ENCODE peak calls at places on chromosomes 4 and X, in ten cellular contexts. One of them, this sample, is unnamed.

GRCh38 chr4:144634978-144635747 is 10.8 kb upstream of the HHIP start:
- DNase-seq in neural crest cell: no peak
- DNase-seq in WTC11: no peak
- DNase-seq in kidney epithelial cell: no peak
- DNase-seq in astrocyte: no peak
- DNase-seq in SK-N-SH: no peak
- DNase-seq in endothelial cell: no peak
- DNase-seq in lower leg skin: no peak
- DNase-seq in fibroblast of mammary gland: no peak
- DNase-seq in AG04449: no peak
- DNase-seq in this sample: no peak

GRCh38 chr4:127304356-127304755 is 328.4 kb upstream of the INTU start:
- DNase-seq in AG04449: no peak
- DNase-seq in SK-N-SH: no peak
- DNase-seq in astrocyte: peak; percentile 53
- DNase-seq in endothelial cell: no peak
- DNase-seq in fibroblast of mammary gland: peak; percentile 70
- DNase-seq in neural crest cell: no peak
- DNase-seq in lower leg skin: no peak
- DNase-seq in kidney epithelial cell: no peak
- DNase-seq in WTC11: no peak
- DNase-seq in this sample: no peak

GRCh38 chr4:57158221-57158620 is 48.0 kb upstream of the IGFBP7 start:
- DNase-seq in endothelial cell: no peak
- DNase-seq in SK-N-SH: peak; percentile 42
- DNase-seq in AG04449: no peak
- DNase-seq in fibroblast of mammary gland: peak; percentile 22
- DNase-seq in WTC11: no peak
- DNase-seq in lower leg skin: no peak
- DNase-seq in astrocyte: no peak
- DNase-seq in kidney epithelial cell: no peak
- DNase-seq in neural crest cell: no peak
- DNase-seq in this sample: no peak

GRCh38 chr4:153465145-153465544 is 1.0 kb upstream of the TMEM131L start:
- DNase-seq in kidney epithelial cell: no peak
- DNase-seq in fibroblast of mammary gland: no peak
- DNase-seq in endothelial cell: no peak
- DNase-seq in AG04449: no peak
- DNase-seq in lower leg skin: no peak
- DNase-seq in WTC11: no peak
- DNase-seq in astrocyte: no peak
- DNase-seq in neural crest cell: no peak
- DNase-seq in SK-N-SH: no peak
- DNase-seq in this sample: no peak

GRCh38 chr4:108512615-108513505 is 107.5 kb upstream of the RPL34 start:
- DNase-seq in lower leg skin: no peak
- DNase-seq in AG04449: no peak
- DNase-seq in fibroblast of mammary gland: peak; percentile 59
- DNase-seq in neural crest cell: peak; percentile 37
- DNase-seq in SK-N-SH: peak; percentile 34
- DNase-seq in endothelial cell: peak; percentile 40
- DNase-seq in kidney epithelial cell: peak; percentile 37
- DNase-seq in astrocyte: peak; percentile 56
- DNase-seq in WTC11: peak; percentile 51
- DNase-seq in this sample: peak; percentile 27

GRCh38 chrX:1657367-1658082 is 42.7 kb downstream of the ASMT start:
- DNase-seq in endothelial cell: no peak
- DNase-seq in SK-N-SH: no peak
- DNase-seq in WTC11: no peak
- DNase-seq in kidney epithelial cell: no peak
- DNase-seq in fibroblast of mammary gland: peak; percentile 18
- DNase-seq in lower leg skin: no peak
- DNase-seq in astrocyte: peak; percentile 18
- DNase-seq in neural crest cell: no peak
- DNase-seq in AG04449: no peak
- DNase-seq in this sample: no peak

GRCh38 chr4:185573651-185574199 is 38.4 kb upstream of the PDLIM3 start:
- DNase-seq in neural crest cell: no peak
- DNase-seq in WTC11: peak; percentile 41
- DNase-seq in astrocyte: peak; percentile 80
- DNase-seq in SK-N-SH: peak; percentile 36
- DNase-seq in fibroblast of mammary gland: peak; percentile 79
- DNase-seq in endothelial cell: peak; percentile 33
- DNase-seq in AG04449: no peak
- DNase-seq in kidney epithelial cell: peak; percentile 51
- DNase-seq in lower leg skin: no peak
- DNase-seq in this sample: no peak

GRCh38 chr4:81164623-81165416 is 50.2 kb downstream of the PRKG2 start:
- DNase-seq in AG04449: no peak
- DNase-seq in lower leg skin: no peak
- DNase-seq in neural crest cell: no peak
- DNase-seq in SK-N-SH: no peak
- DNase-seq in endothelial cell: no peak
- DNase-seq in fibroblast of mammary gland: peak; percentile 87
- DNase-seq in astrocyte: peak; percentile 67
- DNase-seq in kidney epithelial cell: peak; percentile 74
- DNase-seq in WTC11: no peak
- DNase-seq in this sample: no peak

GRCh38 chr4:189840356-189840755 is 100.3 kb upstream of the FRG1 start:
- DNase-seq in AG04449: no peak
- DNase-seq in WTC11: no peak
- DNase-seq in endothelial cell: no peak
- DNase-seq in astrocyte: no peak
- DNase-seq in lower leg skin: no peak
- DNase-seq in SK-N-SH: no peak
- DNase-seq in fibroblast of mammary gland: no peak
- DNase-seq in kidney epithelial cell: no peak
- DNase-seq in neural crest cell: no peak
- DNase-seq in this sample: no peak

GRCh38 chr4:189845145-189845846 is 95.4 kb upstream of the FRG1 start:
- DNase-seq in endothelial cell: no peak
- DNase-seq in astrocyte: peak; percentile 2
- DNase-seq in fibroblast of mammary gland: peak; percentile 77
- DNase-seq in kidney epithelial cell: no peak
- DNase-seq in AG04449: peak; percentile 28
- DNase-seq in neural crest cell: no peak
- DNase-seq in SK-N-SH: no peak
- DNase-seq in WTC11: no peak
- DNase-seq in lower leg skin: no peak
- DNase-seq in this sample: no peak

GRCh38 chr4:189838821-189839497 is 101.7 kb upstream of the FRG1 start:
- DNase-seq in SK-N-SH: no peak
- DNase-seq in endothelial cell: no peak
- DNase-seq in neural crest cell: no peak
- DNase-seq in kidney epithelial cell: no peak
- DNase-seq in fibroblast of mammary gland: no peak
- DNase-seq in WTC11: no peak
- DNase-seq in AG04449: no peak
- DNase-seq in astrocyte: no peak
- DNase-seq in lower leg skin: no peak
- DNase-seq in this sample: no peak

DNA sequence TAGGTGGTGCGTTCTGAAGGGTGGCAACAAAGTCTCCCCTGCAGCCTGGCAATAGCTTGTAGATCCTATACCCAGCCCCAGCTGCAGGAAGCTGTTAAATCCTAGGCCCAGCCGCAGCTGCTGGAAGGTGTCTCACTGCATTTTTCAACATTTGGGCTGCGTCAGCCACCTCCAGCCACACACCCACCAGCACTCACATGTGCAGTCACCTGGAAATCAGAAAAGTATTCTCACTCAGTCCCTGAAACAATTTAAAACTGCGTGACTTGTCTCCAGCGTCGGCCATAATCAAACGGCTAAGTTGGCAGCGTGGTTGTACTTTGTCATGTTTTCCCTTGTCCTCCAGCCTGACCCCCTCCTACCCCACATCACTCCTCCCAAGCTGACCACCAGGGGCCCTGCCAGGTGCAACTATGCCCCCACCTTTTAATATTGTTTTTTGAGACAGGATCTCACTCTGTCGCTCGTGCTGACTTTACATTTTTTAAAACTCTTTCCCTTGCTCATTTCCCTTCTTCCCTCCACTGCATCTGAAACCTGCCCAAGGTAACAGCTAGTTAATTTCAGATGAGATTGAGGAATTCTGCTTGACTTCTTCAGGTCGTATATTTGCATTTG is 97.2 kb upstream of the FRG1 start:
- DNase-seq in kidney epithelial cell: no peak
- DNase-seq in fibroblast of mammary gland: no peak
- DNase-seq in AG04449: no peak
- DNase-seq in astrocyte: no peak
- DNase-seq in endothelial cell: no peak
- DNase-seq in lower leg skin: no peak
- DNase-seq in neural crest cell: no peak
- DNase-seq in SK-N-SH: no peak
- DNase-seq in WTC11: no peak
- DNase-seq in this sample: no peak
- TF ChIP-seq CTCF in kidney epithelial cell: no peak
- TF ChIP-seq CTCF in fibroblast of mammary gland: no peak
- TF ChIP-seq CTCF in AG04449: no peak
- TF ChIP-seq CTCF in astrocyte: no peak
- TF ChIP-seq CTCF in endothelial cell: no peak
- TF ChIP-seq CTCF in lower leg skin: no peak
- TF ChIP-seq CTCF in neural crest cell: peak; percentile 13
- TF ChIP-seq CTCF in SK-N-SH: no peak
- TF ChIP-seq CTCF in WTC11: no peak
- TF ChIP-seq CTCF in this sample: no peak

DNA sequence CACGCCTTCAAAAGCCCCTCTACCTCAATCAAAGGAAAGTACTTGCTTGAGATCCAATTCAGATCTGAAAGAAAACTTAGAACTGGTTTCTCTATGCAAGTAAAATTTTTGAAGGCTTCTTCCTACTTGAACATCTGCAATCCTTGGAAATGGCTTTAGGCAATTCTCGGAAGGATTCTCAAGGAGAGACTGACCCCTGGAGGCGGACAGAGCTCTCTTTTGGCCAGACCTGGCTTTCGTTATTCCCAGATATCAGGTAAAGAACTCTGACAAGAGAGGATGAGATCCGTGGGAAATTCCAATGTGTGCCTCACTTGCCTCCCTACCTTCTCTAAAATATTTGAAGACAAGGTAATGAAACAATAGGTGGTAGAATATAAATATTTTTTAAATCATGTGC is 670.3 kb upstream of the FAM241A start:
- DNase-seq in AG04449: no peak
- DNase-seq in endothelial cell: peak; percentile 61
- DNase-seq in SK-N-SH: peak; percentile 1
- DNase-seq in WTC11: peak; percentile 67
- DNase-seq in kidney epithelial cell: no peak
- DNase-seq in fibroblast of mammary gland: peak; percentile 66
- DNase-seq in lower leg skin: no peak
- DNase-seq in astrocyte: peak; percentile 21
- DNase-seq in neural crest cell: peak; percentile 20
- DNase-seq in this sample: peak; percentile 5
- TF ChIP-seq CTCF in AG04449: peak; percentile 30
- TF ChIP-seq CTCF in endothelial cell: peak; percentile 25
- TF ChIP-seq CTCF in SK-N-SH: peak; percentile 59
- TF ChIP-seq CTCF in WTC11: peak; percentile 28
- TF ChIP-seq CTCF in kidney epithelial cell: peak; percentile 75
- TF ChIP-seq CTCF in fibroblast of mammary gland: peak; percentile 64
- TF ChIP-seq CTCF in lower leg skin: no peak
- TF ChIP-seq CTCF in astrocyte: peak; percentile 38
- TF ChIP-seq CTCF in neural crest cell: peak; percentile 59
- TF ChIP-seq CTCF in this sample: peak; percentile 84

DNA sequence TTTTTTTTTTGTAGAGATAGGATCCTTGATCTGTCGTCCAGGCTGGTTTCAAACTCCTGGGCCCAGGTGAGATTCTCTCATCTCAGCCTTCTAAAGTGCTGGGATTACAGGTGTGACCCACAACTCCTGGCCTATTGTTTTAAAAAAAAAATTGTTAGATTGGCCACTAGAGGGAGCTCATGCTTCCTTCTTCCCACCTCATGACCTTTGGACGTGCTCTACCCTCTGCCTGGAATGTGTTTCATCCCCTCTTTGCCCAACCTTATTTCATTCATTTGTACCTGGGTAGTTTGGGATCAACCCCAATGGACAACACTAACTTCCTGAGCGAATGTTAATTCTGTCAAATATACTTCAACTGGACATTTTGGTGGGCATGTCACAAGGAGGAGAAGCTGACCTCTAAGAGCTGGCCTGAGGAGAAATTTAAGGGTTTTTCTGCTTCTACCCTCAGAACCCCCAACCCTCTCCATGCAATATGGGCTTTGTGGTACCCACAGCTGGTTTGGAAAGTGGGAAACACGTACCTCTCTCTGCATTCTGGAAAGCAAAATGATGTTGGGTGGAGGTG is 6.4 kb downstream of the PPEF2 start:
- DNase-seq in astrocyte: no peak
- DNase-seq in endothelial cell: no peak
- DNase-seq in kidney epithelial cell: no peak
- DNase-seq in SK-N-SH: peak; percentile 50
- DNase-seq in WTC11: no peak
- DNase-seq in neural crest cell: no peak
- DNase-seq in fibroblast of mammary gland: peak; percentile 38
- DNase-seq in lower leg skin: peak; percentile 10
- DNase-seq in AG04449: no peak
- DNase-seq in this sample: no peak
- TF ChIP-seq CTCF in astrocyte: peak; percentile 51
- TF ChIP-seq CTCF in endothelial cell: peak; percentile 90
- TF ChIP-seq CTCF in kidney epithelial cell: peak; percentile 59
- TF ChIP-seq CTCF in SK-N-SH: peak; percentile 77
- TF ChIP-seq CTCF in WTC11: peak; percentile 73
- TF ChIP-seq CTCF in neural crest cell: peak; percentile 74
- TF ChIP-seq CTCF in fibroblast of mammary gland: peak; percentile 63
- TF ChIP-seq CTCF in lower leg skin: no peak
- TF ChIP-seq CTCF in AG04449: peak; percentile 49
- TF ChIP-seq CTCF in this sample: peak; percentile 63

GRCh38 chr4:84964995-84965557 is 1.4 kb downstream of the WDFY3 start:
- DNase-seq in WTC11: no peak
- DNase-seq in neural crest cell: no peak
- DNase-seq in fibroblast of mammary gland: no peak
- DNase-seq in endothelial cell: no peak
- DNase-seq in lower leg skin: no peak
- DNase-seq in AG04449: no peak
- DNase-seq in SK-N-SH: no peak
- DNase-seq in kidney epithelial cell: no peak
- DNase-seq in astrocyte: no peak
- DNase-seq in this sample: no peak

GRCh38 chr4:84957509-84958420 is 8.7 kb downstream of the WDFY3 start:
- DNase-seq in WTC11: no peak
- DNase-seq in astrocyte: peak; percentile 65
- DNase-seq in SK-N-SH: no peak
- DNase-seq in neural crest cell: no peak
- DNase-seq in lower leg skin: no peak
- DNase-seq in fibroblast of mammary gland: no peak
- DNase-seq in endothelial cell: no peak
- DNase-seq in kidney epithelial cell: peak; percentile 70
- DNase-seq in AG04449: no peak
- DNase-seq in this sample: peak; percentile 86

GRCh38 chr4:84958434-84958833 is 8.1 kb downstream of the WDFY3 start:
- DNase-seq in astrocyte: no peak
- DNase-seq in fibroblast of mammary gland: no peak
- DNase-seq in SK-N-SH: no peak
- DNase-seq in endothelial cell: no peak
- DNase-seq in WTC11: no peak
- DNase-seq in neural crest cell: no peak
- DNase-seq in AG04449: no peak
- DNase-seq in kidney epithelial cell: no peak
- DNase-seq in lower leg skin: no peak
- DNase-seq in this sample: no peak

GRCh38 chr4:84965558-84966381 is 720 bp downstream of the WDFY3 start:
- DNase-seq in astrocyte: no peak
- DNase-seq in neural crest cell: peak; percentile 60
- DNase-seq in WTC11: peak; percentile 69
- DNase-seq in fibroblast of mammary gland: peak; percentile 32
- DNase-seq in endothelial cell: peak; percentile 76
- DNase-seq in SK-N-SH: peak; percentile 90
- DNase-seq in kidney epithelial cell: no peak
- DNase-seq in lower leg skin: peak; percentile 88
- DNase-seq in AG04449: no peak
- DNase-seq in this sample: no peak

GRCh38 chr4:84962102-84962501 is 4.4 kb downstream of the WDFY3 start:
- DNase-seq in endothelial cell: no peak
- DNase-seq in fibroblast of mammary gland: no peak
- DNase-seq in lower leg skin: no peak
- DNase-seq in AG04449: no peak
- DNase-seq in SK-N-SH: no peak
- DNase-seq in neural crest cell: no peak
- DNase-seq in WTC11: no peak
- DNase-seq in astrocyte: no peak
- DNase-seq in kidney epithelial cell: no peak
- DNase-seq in this sample: peak; percentile 41
- TF ChIP-seq CTCF in endothelial cell: no peak
- TF ChIP-seq CTCF in fibroblast of mammary gland: no peak
- TF ChIP-seq CTCF in lower leg skin: no peak
- TF ChIP-seq CTCF in AG04449: no peak
- TF ChIP-seq CTCF in SK-N-SH: no peak
- TF ChIP-seq CTCF in neural crest cell: no peak
- TF ChIP-seq CTCF in WTC11: no peak
- TF ChIP-seq CTCF in astrocyte: no peak
- TF ChIP-seq CTCF in kidney epithelial cell: no peak
- TF ChIP-seq CTCF in this sample: no peak

This sample was measured in retinal pigment epithelial cell.